ENCODE peak calls at places on chromosomes 3 and 15, in five cellular contexts. P is SK-N-DZ, D is EH, W is HuH-7, C is ACHN. N is an unnamed sample.

GRCh38 chr15:62060116-62060895 is at the start of gene VPS13C:
- DNase-seq in D (peak), P (peak), W (peak), C (peak), N (peak)

GRCh38 chr3:117745516-117745915 is 1035.9 kb downstream of the TUSC7 start:
- DNase-seq in D (no peak), C (no peak), P (no peak), W (no peak), N (no peak)

GRCh38 chr15:97683816-97684215 is 276.7 kb upstream of the ARRDC4 start:
- DNase-seq in P (no peak), W (no peak), D (no peak), C (no peak), N (no peak)

GRCh38 chr3:124558898-124559649 is 171.2 kb upstream of the UMPS start:
- DNase-seq in C (peak), W (no peak), D (peak), P (peak), N (peak)

GRCh38 chr15:62795700-62796099 is 246.8 kb upstream of the TPM1 start:
- DNase-seq in C (no peak), P (no peak), D (no peak), W (no peak), N (no peak)

GRCh38 chr3:174408310-174408709 is 450.8 kb upstream of the NAALADL2 start:
- DNase-seq in P (no peak), W (no peak), D (peak), C (no peak), N (no peak)

GRCh38 chr3:69474186-69474585 is 88.3 kb upstream of the FRMD4B start:
- DNase-seq in P (no peak), D (no peak), C (no peak), W (no peak), N (no peak)

GRCh38 chr3:190326930-190327329 is 4.7 kb upstream of the CLDN1 start:
- DNase-seq in D (peak), W (no peak), P (no peak), C (no peak), N (peak)

GRCh38 chr3:139745831-139746230 is 68.1 kb upstream of the NMNAT3 start:
- DNase-seq in D (peak), W (no peak), P (no peak), C (peak), N (no peak)

GRCh38 chr3:58526124-58526957 is 10.6 kb downstream of the ACOX2 start:
- DNase-seq in W (no peak), P (no peak), D (peak), C (peak), N (peak)

GRCh38 chr3:30319713-30320112 is 286.7 kb upstream of the TGFBR2 start:
- DNase-seq in D (peak), C (peak), P (peak), W (peak), N (peak)

GRCh38 chr15:32718822-32719716 is 1.3 kb downstream of the GREM1 start:
- DNase-seq in D (peak), W (no peak), P (no peak), C (peak), N (no peak)

GRCh38 chr3:196599734-196600128 is 31.3 kb downstream of the FBXO45 start:
- DNase-seq in C (no peak), W (no peak), P (no peak), D (no peak), N (no peak)

GRCh38 chr15:99925661-99926461 is 192.6 kb upstream of the LYSMD4 start:
- DNase-seq in W (peak), D (no peak), P (peak), C (peak), N (peak)

GRCh38 chr3:4752201-4753072 is 226.8 kb upstream of the BHLHE40 start:
- DNase-seq in W (peak), P (no peak), C (peak), D (peak), N (no peak)